ENCODE peak calls at places on chromosomes 1 and 21, in six cellular contexts. Y is cardiac fibroblast, C is bronchial epithelial cell, L is fibroblast of villous mesenchyme, P is GM23338, K is endodermal cell. A is an unnamed sample.
A peak's percentile ranks its signal among the peaks of the same experiment; 100 is the strongest.

GRCh38 chr1:9835758-9836631 is 12.2 kb upstream of the CLSTN1 start:
- DNase-seq in Y (peak; percentile 9), C (peak; percentile 96), L (peak; percentile 59), P (peak; percentile 80), K (peak; percentile 88), A (peak; percentile 20)

GRCh38 chr1:45403298-45404079 is 63.2 kb upstream of the MUTYH start:
- DNase-seq in Y (no peak), C (peak; percentile 82), L (no peak), P (no peak), K (no peak), A (no peak)

GRCh38 chr21:21230672-21231071 is 232.5 kb downstream of the NCAM2 start:
- DNase-seq in Y (peak; percentile 38), C (peak; percentile 3), L (peak; percentile 10), P (peak; percentile 37), K (no peak), A (peak; percentile 54)

GRCh38 chr1:234758851-234759250 is 148.9 kb upstream of the IRF2BP2 start:
- DNase-seq in Y (no peak), C (no peak), L (peak; percentile 59), P (no peak), K (no peak), A (peak; percentile 45)

GRCh38 chr1:162357681-162358266 is 18.9 kb downstream of the SPATA46 start:
- DNase-seq in Y (peak; percentile 69), C (peak; percentile 51), L (peak; percentile 71), P (peak; percentile 88), K (peak; percentile 73), A (peak; percentile 73)

GRCh38 chr1:192539450-192540132 is 36.0 kb upstream of the RGS1 start:
- DNase-seq in Y (peak; percentile 93), C (peak; percentile 71), L (peak; percentile 94), P (peak; percentile 72), K (no peak), A (peak; percentile 97)

GRCh38 chr1:168372857-168373520 is 92.3 kb downstream of the TBX19 start:
- DNase-seq in Y (peak; percentile 4), C (no peak), L (no peak), P (no peak), K (no peak), A (no peak)

GRCh38 chr1:11188381-11188780 is 774 bp upstream of the ANGPTL7 start:
- DNase-seq in Y (no peak), C (no peak), L (peak; percentile 44), P (no peak), K (no peak), A (peak; percentile 67)

GRCh38 chr1:51867479-51868232 is 10.9 kb downstream of the NRDC start:
- DNase-seq in Y (no peak), C (no peak), L (no peak), P (no peak), K (no peak), A (no peak)

GRCh38 chr1:5921671-5922070 is 70.6 kb downstream of the NPHP4 start:
- DNase-seq in Y (no peak), C (no peak), L (no peak), P (no peak), K (no peak), A (no peak)

GRCh38 chr1:78491311-78492071 is 717 bp downstream of the PTGFR start:
- DNase-seq in Y (peak; percentile 51), C (no peak), L (peak; percentile 35), P (peak; percentile 66), K (peak; percentile 80), A (peak; percentile 43)

GRCh38 chr1:12179111-12179519 is 12.3 kb downstream of the TNFRSF1B start:
- DNase-seq in Y (no peak), C (no peak), L (peak; percentile 60), P (no peak), K (no peak), A (peak; percentile 73)

GRCh38 chr1:245436407-245436806 is 281.6 kb downstream of the KIF26B start:
- DNase-seq in Y (no peak), C (no peak), L (no peak), P (no peak), K (no peak), A (no peak)

GRCh38 chr1:245431706-245432105 is 276.9 kb downstream of the KIF26B start:
- DNase-seq in Y (no peak), C (no peak), L (no peak), P (no peak), K (no peak), A (no peak)

GRCh38 chr1:245428681-245429080 is 273.9 kb downstream of the KIF26B start:
- DNase-seq in Y (no peak), C (no peak), L (no peak), P (no peak), K (no peak), A (no peak)

GRCh38 chr1:245434285-245434684 is 279.5 kb downstream of the KIF26B start:
- DNase-seq in Y (no peak), C (no peak), L (no peak), P (peak; percentile 28), K (peak; percentile 66), A (peak; percentile 22)

GRCh38 chr1:245432221-245432620 is 277.4 kb downstream of the KIF26B start:
- DNase-seq in Y (no peak), C (no peak), L (no peak), P (no peak), K (no peak), A (no peak)
- H3K4me3 ChIP-seq in Y (no peak overlapping the region), C (no peak overlapping the region), L (no peak overlapping the region), P (no peak overlapping the region), K (no peak overlapping the region), A (no peak overlapping the region)

GRCh38 chr1:167105150-167105840 is 11.4 kb downstream of the STYXL2 start:
- DNase-seq in Y (no peak), C (no peak), L (no peak), P (no peak), K (peak; percentile 29), A (peak; percentile 17)
- TF ChIP-seq CTCF in Y (no peak), C (no peak), L (no peak), P (no peak), K (no peak), A (no peak)

GRCh38 chr1:31238612-31238985 is 1.1 kb downstream of the NKAIN1 start:
- DNase-seq in Y (no peak), C (no peak), L (no peak), P (no peak), K (no peak), A (no peak)

GRCh38 chr1:31243451-31244286 is 4.0 kb upstream of the NKAIN1 start:
- DNase-seq in Y (peak; percentile 62), C (no peak), L (peak; percentile 69), P (no peak), K (no peak), A (peak; percentile 34)

GRCh38 chr1:31238986-31239613 is 587 bp downstream of the NKAIN1 start:
- DNase-seq in Y (peak; percentile 25), C (no peak), L (peak; percentile 11), P (peak; percentile 81), K (peak; percentile 85), A (no peak)

GRCh38 chr1:31241321-31241720 is 1.6 kb upstream of the NKAIN1 start:
- DNase-seq in Y (no peak), C (no peak), L (no peak), P (no peak), K (no peak), A (no peak)

GRCh38 chr1:31239653-31240241 is at the start of gene NKAIN1:
- DNase-seq in Y (peak; percentile 19), C (no peak), L (peak; percentile 28), P (peak; percentile 84), K (peak; percentile 86), A (no peak)
- H3K4me3 ChIP-seq in Y (peak within 1 kb of the TSS; percentile 32), C (peak within 1 kb of the TSS; percentile 11), L (peak within 1 kb of the TSS; percentile 33), P (peak within 1 kb of the TSS; percentile 78), K (peak within 1 kb of the TSS; percentile 80), A (peak within 1 kb of the TSS; percentile 41)

GRCh38 chr21:43637530-43637929 is 21.8 kb downstream of the HSF2BP start:
- DNase-seq in Y (no peak), C (no peak), L (no peak), P (no peak), K (no peak), A (no peak)
- TF ChIP-seq CTCF in Y (no peak), C (no peak), L (no peak), P (no peak), K (no peak), A (no peak)

A was measured in choroid plexus epithelial cell.